ENCODE peak calls at places on chromosomes 4 and X, in seven cellular contexts. H is activated CD4-positive, alpha-beta memory T cell treated with anti-CD3 and anti-CD28 coated beads for 36 hours; Y is fibroblast of mammary gland; D is SW480; C is choroid plexus epithelial cell; X is mesendoderm; M is mucosa of descending colon. W is an unnamed sample.
A peak's percentile ranks its signal among the peaks of the same experiment; 100 is the strongest.

GRCh38 chr4:145760961-145761929 is 81.3 kb downstream of the C4orf51 start:
- DNase-seq in H (no peak), Y (no peak), D (no peak), C (no peak), X (no peak), M (no peak), W (no peak)

GRCh38 chrX:47217121-47217851 is 1.2 kb upstream of the CDK16 start:
- DNase-seq in H (peak; percentile 41), Y (peak; percentile 78), D (peak; percentile 65), C (peak; percentile 44), X (peak; percentile 73), M (no peak), W (no peak)

GRCh38 chrX:78658851-78659744 is at the start of gene RTL3:
- DNase-seq in H (no peak), Y (peak; percentile 86), D (no peak), C (peak; percentile 83), X (no peak), M (no peak), W (peak; percentile 87)

GRCh38 chr4:22052076-22052475 is 103.5 kb upstream of the KCNIP4 start:
- DNase-seq in H (no peak), Y (no peak), D (no peak), C (no peak), X (no peak), M (no peak), W (no peak)

GRCh38 chrX:149494844-149495565 is 10.1 kb downstream of the IDS start:
- DNase-seq in H (no peak), Y (peak; percentile 7), D (no peak), C (peak; percentile 46), X (no peak), M (no peak), W (peak; percentile 20)

GRCh38 chr4:176186721-176187395 is 8.5 kb downstream of the SPATA4 start:
- DNase-seq in H (no peak), Y (no peak), D (no peak), C (peak; percentile 26), X (no peak), M (no peak), W (peak; percentile 62)

GRCh38 chr4:32824321-32824720 is 2104.2 kb downstream of the PCDH7 start:
- DNase-seq in H (no peak), Y (peak; percentile 37), D (no peak), C (peak; percentile 76), X (no peak), M (no peak), W (no peak)

GRCh38 chr4:124980276-124980752 is 267.8 kb upstream of the ANKRD50 start:
- DNase-seq in H (no peak), Y (peak; percentile 85), D (no peak), C (peak; percentile 73), X (no peak), M (no peak), W (peak; percentile 10)

GRCh38 chrX:70041993-70042392 is 7.7 kb downstream of the AWAT2 start:
- DNase-seq in H (no peak), Y (no peak), D (no peak), C (no peak), X (no peak), M (no peak), W (no peak)

GRCh38 chr4:173330590-173330989 is 3.6 kb downstream of the HMGB2 start:
- DNase-seq in H (no peak), Y (no peak), D (no peak), C (no peak), X (no peak), M (no peak), W (no peak)

GRCh38 chrX:49106930-49107329 is 16.6 kb downstream of the GPKOW start:
- DNase-seq in H (no peak), Y (peak; percentile 49), D (peak; percentile 40), C (peak; percentile 71), X (peak; percentile 33), M (no peak), W (peak; percentile 30)

GRCh38 chrX:124033821-124034220 is 72.3 kb downstream of the STAG2 start:
- DNase-seq in H (no peak), Y (peak; percentile 54), D (peak; percentile 8), C (peak; percentile 38), X (no peak), M (no peak), W (peak; percentile 33)

GRCh38 chr4:38620025-38620424 is 44.0 kb upstream of the KLF3 start:
- DNase-seq in H (no peak), Y (no peak), D (no peak), C (no peak), X (no peak), M (no peak), W (no peak)

GRCh38 chr4:75248770-75249467 is 265.3 kb downstream of the RCHY1 start:
- DNase-seq in H (no peak), Y (no peak), D (peak; percentile 6), C (no peak), X (peak; percentile 10), M (no peak), W (peak; percentile 24)

GRCh38 chr4:10086506-10087120 is 30.0 kb downstream of the WDR1 start:
- DNase-seq in H (no peak), Y (no peak), D (no peak), C (no peak), X (no peak), M (peak; percentile 29), W (no peak)

GRCh38 chr4:185201983-185202962 is 1.5 kb downstream of the CFAP97 start:
- DNase-seq in H (peak; percentile 52), Y (peak; percentile 27), D (no peak), C (peak; percentile 45), X (peak; percentile 96), M (no peak), W (no peak)

GRCh38 chr4:85776579-85776978 is 301.6 kb downstream of the ARHGAP24 start:
- DNase-seq in H (no peak), Y (peak; percentile 78), D (no peak), C (no peak), X (no peak), M (no peak), W (peak; percentile 75)

GRCh38 chr4:142721187-142721586 is 124.9 kb downstream of the INPP4B start:
- DNase-seq in H (no peak), Y (no peak), D (no peak), C (peak; percentile 16), X (no peak), M (no peak), W (no peak)

GRCh38 chr4:4260185-4260751 is 12.2 kb upstream of the TMEM128 start:
- DNase-seq in H (no peak), Y (peak; percentile 65), D (peak; percentile 74), C (peak; percentile 88), X (peak; percentile 37), M (no peak), W (peak; percentile 78)

GRCh38 chr4:14539246-14539645 is 463.0 kb upstream of the CPEB2 start:
- DNase-seq in H (no peak), Y (no peak), D (no peak), C (no peak), X (no peak), M (no peak), W (no peak)

GRCh38 chr4:183182873-183183725 is 84.0 kb downstream of the WWC2 start:
- DNase-seq in H (peak; percentile 74), Y (peak; percentile 82), D (peak; percentile 78), C (peak; percentile 90), X (peak; percentile 100), M (no peak), W (peak; percentile 91)

GRCh38 chr4:172838108-172838507 is 330.5 kb upstream of the GALNT7 start:
- DNase-seq in H (no peak), Y (no peak), D (no peak), C (no peak), X (no peak), M (no peak), W (no peak)

GRCh38 chrX:28920554-28920953 is 333.3 kb downstream of the IL1RAPL1 start:
- DNase-seq in H (no peak), Y (no peak), D (no peak), C (peak; percentile 2), X (no peak), M (no peak), W (no peak)

GRCh38 chr4:92303621-92304027 is at the start of gene GRID2:
- DNase-seq in H (no peak), Y (no peak), D (no peak), C (peak; percentile 16), X (peak; percentile 92), M (no peak), W (peak; percentile 17)

W was measured in LHCN-M2.